ENCODE peak calls at places on chromosomes 4 and X, in five cellular contexts. One of them, this sample, is unnamed.
A peak's percentile ranks its signal among the peaks of the same experiment; 100 is the strongest.

GRCh38 chr4:164012396-164013027 is 518.0 kb downstream of the TMA16 start:
- DNase-seq in transverse colon: no peak
- DNase-seq in H1: peak; percentile 56
- DNase-seq in tibial nerve: no peak
- DNase-seq in suprapubic skin: no peak
- DNase-seq in this sample: peak; percentile 48

GRCh38 chr4:151169900-151170299 is 70.5 kb downstream of the RPS3A start:
- DNase-seq in suprapubic skin: no peak
- DNase-seq in H1: no peak
- DNase-seq in tibial nerve: no peak
- DNase-seq in transverse colon: no peak
- DNase-seq in this sample: no peak

GRCh38 chr4:70842761-70843435 is 3.2 kb upstream of the GRSF1 start:
- DNase-seq in transverse colon: no peak
- DNase-seq in H1: no peak
- DNase-seq in tibial nerve: no peak
- DNase-seq in suprapubic skin: no peak
- DNase-seq in this sample: no peak

GRCh38 chrX:22136711-22137110 is 104.6 kb downstream of the PHEX start:
- DNase-seq in H1: no peak
- DNase-seq in suprapubic skin: no peak
- DNase-seq in tibial nerve: no peak
- DNase-seq in transverse colon: no peak
- DNase-seq in this sample: no peak

GRCh38 chr4:73258668-73259551 is at the start of gene ANKRD17:
- DNase-seq in H1: peak; percentile 96
- DNase-seq in tibial nerve: peak; percentile 87
- DNase-seq in transverse colon: peak; percentile 96
- DNase-seq in suprapubic skin: peak; percentile 96
- DNase-seq in this sample: peak; percentile 94

GRCh38 chr4:169068423-169068822 is 58.4 kb upstream of the CBR4 start:
- DNase-seq in suprapubic skin: no peak
- DNase-seq in tibial nerve: no peak
- DNase-seq in H1: no peak
- DNase-seq in transverse colon: no peak
- DNase-seq in this sample: no peak

GRCh38 chrX:95841863-95842262 is 842.8 kb upstream of the DIAPH2 start:
- DNase-seq in transverse colon: no peak
- DNase-seq in tibial nerve: no peak
- DNase-seq in suprapubic skin: no peak
- DNase-seq in H1: no peak
- DNase-seq in this sample: no peak

GRCh38 chrX:23246001-23246400 is 88.6 kb upstream of the PTCHD1 start:
- DNase-seq in tibial nerve: no peak
- DNase-seq in transverse colon: no peak
- DNase-seq in H1: no peak
- DNase-seq in suprapubic skin: no peak
- DNase-seq in this sample: no peak

GRCh38 chrX:103101280-103102042 is 8.5 kb upstream of the NXF3 start:
- DNase-seq in tibial nerve: no peak
- DNase-seq in H1: no peak
- DNase-seq in suprapubic skin: no peak
- DNase-seq in transverse colon: no peak
- DNase-seq in this sample: no peak

GRCh38 chr4:158090323-158090722 is 82.5 kb downstream of the GASK1B start:
- DNase-seq in tibial nerve: no peak
- DNase-seq in suprapubic skin: no peak
- DNase-seq in transverse colon: no peak
- DNase-seq in H1: no peak
- DNase-seq in this sample: peak; percentile 25

DNA sequence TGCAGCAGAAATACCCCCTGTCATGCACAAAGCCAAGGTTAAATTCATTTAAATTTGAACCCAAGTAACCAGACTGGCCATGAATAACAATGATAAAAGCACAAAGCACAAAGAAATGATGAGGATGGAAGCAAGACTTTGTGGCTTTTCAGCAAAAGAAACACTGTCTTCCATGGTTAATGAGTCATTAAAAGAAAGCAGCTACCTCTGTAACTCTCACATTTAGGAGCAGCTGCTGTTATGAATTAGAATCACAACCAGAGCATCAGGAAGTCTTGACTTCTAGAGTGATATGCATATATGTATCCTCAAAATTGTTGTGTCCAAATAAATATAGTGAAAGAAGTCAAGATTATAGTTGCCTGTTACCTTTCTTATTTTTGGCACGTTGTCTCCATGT is 70.7 kb upstream of the RPS6KA6 start:
- DNase-seq in transverse colon: no peak
- DNase-seq in H1: no peak
- DNase-seq in tibial nerve: no peak
- DNase-seq in suprapubic skin: no peak
- DNase-seq in this sample: no peak
- H3K4me1 ChIP-seq in transverse colon: no peaks in the 10 kb centered on the region
- H3K4me1 ChIP-seq in H1: no peaks in the 10 kb centered on the region
- H3K4me1 ChIP-seq in tibial nerve: no peaks in the 10 kb centered on the region
- H3K4me1 ChIP-seq in suprapubic skin: no peaks in the 10 kb centered on the region
- H3K4me1 ChIP-seq in this sample: no peaks in the 10 kb centered on the region

DNA sequence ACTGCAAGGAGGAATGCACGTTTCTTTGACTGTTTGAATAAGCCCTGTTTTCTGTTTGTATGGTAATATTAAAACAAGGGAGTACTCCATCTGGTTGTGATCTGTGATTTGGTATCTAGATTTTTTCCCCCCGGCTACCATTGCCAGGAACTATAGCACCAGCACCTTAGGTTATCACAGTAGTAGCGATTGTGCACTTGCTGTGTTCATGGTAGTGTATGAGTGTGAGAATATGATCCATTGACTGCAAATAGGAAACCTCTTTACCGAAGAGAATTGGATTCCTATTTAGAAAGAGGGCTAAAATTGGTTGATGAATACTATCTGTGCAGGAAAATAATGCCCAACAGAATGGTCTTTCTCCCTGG is 69.9 kb downstream of the LARP7 start:
- DNase-seq in H1: no peak
- DNase-seq in transverse colon: no peak
- DNase-seq in suprapubic skin: no peak
- DNase-seq in tibial nerve: no peak
- DNase-seq in this sample: no peak
- H3K4me3 ChIP-seq in H1: peak overlapping the region; percentile 53
- H3K4me3 ChIP-seq in transverse colon: no peak overlapping the region
- H3K4me3 ChIP-seq in suprapubic skin: peak overlapping the region; percentile 60
- H3K4me3 ChIP-seq in tibial nerve: no peak overlapping the region
- H3K4me3 ChIP-seq in this sample: peak overlapping the region; percentile 65

GRCh38 chr4:35201403-35201802 is 1042.9 kb downstream of the ARAP2 start:
- DNase-seq in suprapubic skin: no peak
- DNase-seq in transverse colon: no peak
- DNase-seq in tibial nerve: no peak
- DNase-seq in H1: no peak
- DNase-seq in this sample: no peak
- TF ChIP-seq EP300 in suprapubic skin: no peak
- TF ChIP-seq EP300 in transverse colon: no peak
- TF ChIP-seq EP300 in tibial nerve: no peak
- TF ChIP-seq EP300 in H1: no peak
- TF ChIP-seq EP300 in this sample: no peak

GRCh38 chr4:53123819-53124218 is 242.0 kb downstream of the SCFD2 start:
- DNase-seq in tibial nerve: no peak
- DNase-seq in transverse colon: no peak
- DNase-seq in H1: no peak
- DNase-seq in suprapubic skin: no peak
- DNase-seq in this sample: no peak
- H3K4me1 ChIP-seq in tibial nerve: no peaks in the 10 kb centered on the region
- H3K4me1 ChIP-seq in transverse colon: peaks cover 14% of the 10 kb centered on the region
- H3K4me1 ChIP-seq in H1: no peaks in the 10 kb centered on the region
- H3K4me1 ChIP-seq in suprapubic skin: peaks cover 15% of the 10 kb centered on the region
- H3K4me1 ChIP-seq in this sample: peaks cover 18% of the 10 kb centered on the region

GRCh38 chr4:143699331-143700059 is 980 bp downstream of the FREM3 start:
- DNase-seq in tibial nerve: no peak
- DNase-seq in suprapubic skin: no peak
- DNase-seq in transverse colon: no peak
- DNase-seq in H1: no peak
- DNase-seq in this sample: no peak
- H3K4me3 ChIP-seq in tibial nerve: no peak overlapping the region
- H3K4me3 ChIP-seq in suprapubic skin: peak overlapping the region; percentile 37
- H3K4me3 ChIP-seq in transverse colon: no peak overlapping the region
- H3K4me3 ChIP-seq in H1: peak overlapping the region; percentile 72
- H3K4me3 ChIP-seq in this sample: peak overlapping the region; percentile 44

GRCh38 chr4:181939199-181939945 is 303.8 kb upstream of the TENM3 start:
- DNase-seq in transverse colon: no peak
- DNase-seq in tibial nerve: no peak
- DNase-seq in H1: no peak
- DNase-seq in suprapubic skin: no peak
- DNase-seq in this sample: no peak
- TF ChIP-seq EP300 in transverse colon: no peak
- TF ChIP-seq EP300 in tibial nerve: no peak
- TF ChIP-seq EP300 in H1: no peak
- TF ChIP-seq EP300 in suprapubic skin: no peak
- TF ChIP-seq EP300 in this sample: no peak

GRCh38 chrX:19666950-19667349 is 151.6 kb upstream of the MAP3K15 start:
- DNase-seq in H1: no peak
- DNase-seq in tibial nerve: no peak
- DNase-seq in transverse colon: no peak
- DNase-seq in suprapubic skin: no peak
- DNase-seq in this sample: no peak
- H3K4me1 ChIP-seq in H1: no peaks in the 10 kb centered on the region
- H3K4me1 ChIP-seq in tibial nerve: no peaks in the 10 kb centered on the region
- H3K4me1 ChIP-seq in transverse colon: no peaks in the 10 kb centered on the region
- H3K4me1 ChIP-seq in suprapubic skin: no peaks in the 10 kb centered on the region
- H3K4me1 ChIP-seq in this sample: no peaks in the 10 kb centered on the region

GRCh38 chr4:89283975-89284556 is 23.5 kb downstream of the GPRIN3 start:
- DNase-seq in suprapubic skin: no peak
- DNase-seq in tibial nerve: no peak
- DNase-seq in transverse colon: no peak
- DNase-seq in H1: no peak
- DNase-seq in this sample: no peak

GRCh38 chr4:89285735-89286134 is 21.9 kb downstream of the GPRIN3 start:
- DNase-seq in suprapubic skin: no peak
- DNase-seq in transverse colon: no peak
- DNase-seq in tibial nerve: no peak
- DNase-seq in H1: no peak
- DNase-seq in this sample: no peak

GRCh38 chr4:89284828-89285227 is 22.8 kb downstream of the GPRIN3 start:
- DNase-seq in transverse colon: no peak
- DNase-seq in tibial nerve: no peak
- DNase-seq in H1: no peak
- DNase-seq in suprapubic skin: no peak
- DNase-seq in this sample: no peak

GRCh38 chr4:89279385-89279784 is 28.2 kb downstream of the GPRIN3 start:
- DNase-seq in H1: no peak
- DNase-seq in tibial nerve: no peak
- DNase-seq in suprapubic skin: no peak
- DNase-seq in transverse colon: no peak
- DNase-seq in this sample: no peak

GRCh38 chr4:89283226-89283974 is 24.2 kb downstream of the GPRIN3 start:
- DNase-seq in transverse colon: peak; percentile 59
- DNase-seq in H1: no peak
- DNase-seq in tibial nerve: no peak
- DNase-seq in suprapubic skin: no peak
- DNase-seq in this sample: no peak
- H3K4me3 ChIP-seq in transverse colon: no peak overlapping the region
- H3K4me3 ChIP-seq in H1: no peak overlapping the region
- H3K4me3 ChIP-seq in tibial nerve: no peak overlapping the region
- H3K4me3 ChIP-seq in suprapubic skin: no peak overlapping the region
- H3K4me3 ChIP-seq in this sample: no peak overlapping the region

GRCh38 chr4:101418055-101418454 is 70.7 kb upstream of the PPP3CA start:
- DNase-seq in H1: no peak
- DNase-seq in suprapubic skin: no peak
- DNase-seq in tibial nerve: no peak
- DNase-seq in transverse colon: peak; percentile 28
- DNase-seq in this sample: no peak
- TF ChIP-seq EP300 in H1: no peak
- TF ChIP-seq EP300 in suprapubic skin: no peak
- TF ChIP-seq EP300 in tibial nerve: no peak
- TF ChIP-seq EP300 in transverse colon: no peak
- TF ChIP-seq EP300 in this sample: no peak

DNA sequence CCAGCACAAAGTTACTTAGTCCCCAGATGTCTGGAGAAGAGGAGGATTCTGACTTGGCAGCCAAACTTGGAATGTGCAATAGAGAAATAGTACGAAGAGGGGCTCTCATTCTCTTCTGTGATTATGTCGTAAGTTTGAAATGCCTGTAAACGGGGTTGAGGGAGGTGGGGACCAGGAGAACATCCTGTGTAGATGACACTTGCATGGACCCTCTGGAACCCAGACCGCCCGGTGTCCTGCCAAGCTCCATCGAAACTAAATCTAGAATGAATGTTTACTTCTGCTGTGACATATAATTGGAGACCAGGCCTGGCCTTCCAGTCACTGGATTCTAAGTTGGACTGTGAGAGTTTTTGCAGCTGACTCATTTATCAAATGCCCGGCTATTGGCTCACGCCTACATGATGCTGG is 44.9 kb upstream of the MSANTD1 start:
- DNase-seq in tibial nerve: no peak
- DNase-seq in suprapubic skin: peak; percentile 72
- DNase-seq in transverse colon: peak; percentile 41
- DNase-seq in H1: no peak
- DNase-seq in this sample: peak; percentile 37
- H3K4me1 ChIP-seq in tibial nerve: no peaks in the 10 kb centered on the region
- H3K4me1 ChIP-seq in suprapubic skin: peaks cover 14% of the 10 kb centered on the region
- H3K4me1 ChIP-seq in transverse colon: peaks cover 12% of the 10 kb centered on the region
- H3K4me1 ChIP-seq in H1: no peaks in the 10 kb centered on the region
- H3K4me1 ChIP-seq in this sample: peaks cover 42% of the 10 kb centered on the region